ENCODE peak calls at places on chromosomes 12 and 14, in four cellular contexts. Y, O, A and I are unnamed samples.
A peak's percentile ranks its signal among the peaks of the same experiment; 100 is the strongest.

GRCh38 chr14:32403688-32404087 is 74.6 kb downstream of the AKAP6 start:
- DNase-seq in Y (no peak), O (peak; percentile 45), A (peak; percentile 55), I (no peak)

GRCh38 chr14:85519661-85520305 is 10.2 kb upstream of the FLRT2 start:
- DNase-seq in Y (no peak), O (no peak), A (no peak), I (no peak)

GRCh38 chr12:75350413-75350812 is 15.9 kb downstream of the GLIPR1L1 start:
- DNase-seq in Y (no peak), O (no peak), A (no peak), I (no peak)

GRCh38 chr12:125509195-125509594 is 444.0 kb downstream of the AACS start:
- DNase-seq in Y (no peak), O (no peak), A (no peak), I (no peak)

GRCh38 chr12:115312901-115313300 is 628.9 kb upstream of the TBX3 start:
- DNase-seq in Y (no peak), O (peak; percentile 39), A (no peak), I (no peak)

GRCh38 chr14:55721353-55721752 is 141.3 kb downstream of the KTN1 start:
- DNase-seq in Y (peak; percentile 81), O (peak; percentile 93), A (peak; percentile 80), I (no peak)

GRCh38 chr14:52076334-52076733 is 7.5 kb upstream of the NID2 start:
- DNase-seq in Y (no peak), O (peak; percentile 93), A (peak; percentile 93), I (no peak)

GRCh38 chr14:99602054-99602787 is 1.8 kb downstream of the CCDC85C start:
- DNase-seq in Y (no peak), O (peak; percentile 47), A (peak; percentile 45), I (no peak)

GRCh38 chr12:51000245-51000644 is 25.9 kb downstream of the SLC11A2 start:
- DNase-seq in Y (no peak), O (peak; percentile 66), A (peak; percentile 72), I (no peak)

GRCh38 chr14:65476290-65476941 is 63.9 kb downstream of the FUT8 start:
- DNase-seq in Y (no peak), O (no peak), A (no peak), I (no peak)

GRCh38 chr12:82314406-82314892 is 43.7 kb downstream of the CCDC59 start:
- DNase-seq in Y (peak; percentile 78), O (peak; percentile 36), A (no peak), I (no peak)

GRCh38 chr12:42421844-42422779 is 96.1 kb downstream of the PPHLN1 start:
- DNase-seq in Y (no peak), O (peak; percentile 18), A (peak; percentile 70), I (no peak)

GRCh38 chr14:51680031-51680430 is 28.3 kb downstream of the FRMD6 start:
- DNase-seq in Y (peak; percentile 77), O (no peak), A (no peak), I (no peak)

GRCh38 chr14:21734457-21735074 is 60.9 kb upstream of the OR4E1 start:
- DNase-seq in Y (peak; percentile 45), O (peak; percentile 81), A (peak; percentile 43), I (peak; percentile 70)

GRCh38 chr12:76156314-76156713 is 71.8 kb upstream of the NAP1L1 start:
- DNase-seq in Y (no peak), O (no peak), A (no peak), I (no peak)

GRCh38 chr14:24481622-24482324 is 26.3 kb downstream of the CMA1 start:
- DNase-seq in Y (peak; percentile 88), O (peak; percentile 46), A (peak; percentile 53), I (peak; percentile 32)

GRCh38 chr12:68175566-68176033 is 16.1 kb upstream of the IFNG start:
- DNase-seq in Y (peak; percentile 39), O (no peak), A (no peak), I (peak; percentile 88)

GRCh38 chr12:19388131-19388549 is 51.2 kb upstream of the AEBP2 start:
- DNase-seq in Y (no peak), O (no peak), A (peak; percentile 23), I (no peak)

GRCh38 chr14:69715725-69716482 is 51.0 kb upstream of the SRSF5 start:
- DNase-seq in Y (no peak), O (no peak), A (peak; percentile 76), I (no peak)

GRCh38 chr12:18580286-18580685 is 157.5 kb downstream of the PLCZ1 start:
- DNase-seq in Y (no peak), O (no peak), A (peak; percentile 23), I (no peak)

GRCh38 chr12:94597268-94597667 is 53.1 kb downstream of the TMCC3 start:
- DNase-seq in Y (no peak), O (peak; percentile 73), A (no peak), I (no peak)

GRCh38 chr12:175250-175649 is 38.7 kb downstream of the SLC6A12 start:
- DNase-seq in Y (no peak), O (no peak), A (peak; percentile 19), I (no peak)

DNA sequence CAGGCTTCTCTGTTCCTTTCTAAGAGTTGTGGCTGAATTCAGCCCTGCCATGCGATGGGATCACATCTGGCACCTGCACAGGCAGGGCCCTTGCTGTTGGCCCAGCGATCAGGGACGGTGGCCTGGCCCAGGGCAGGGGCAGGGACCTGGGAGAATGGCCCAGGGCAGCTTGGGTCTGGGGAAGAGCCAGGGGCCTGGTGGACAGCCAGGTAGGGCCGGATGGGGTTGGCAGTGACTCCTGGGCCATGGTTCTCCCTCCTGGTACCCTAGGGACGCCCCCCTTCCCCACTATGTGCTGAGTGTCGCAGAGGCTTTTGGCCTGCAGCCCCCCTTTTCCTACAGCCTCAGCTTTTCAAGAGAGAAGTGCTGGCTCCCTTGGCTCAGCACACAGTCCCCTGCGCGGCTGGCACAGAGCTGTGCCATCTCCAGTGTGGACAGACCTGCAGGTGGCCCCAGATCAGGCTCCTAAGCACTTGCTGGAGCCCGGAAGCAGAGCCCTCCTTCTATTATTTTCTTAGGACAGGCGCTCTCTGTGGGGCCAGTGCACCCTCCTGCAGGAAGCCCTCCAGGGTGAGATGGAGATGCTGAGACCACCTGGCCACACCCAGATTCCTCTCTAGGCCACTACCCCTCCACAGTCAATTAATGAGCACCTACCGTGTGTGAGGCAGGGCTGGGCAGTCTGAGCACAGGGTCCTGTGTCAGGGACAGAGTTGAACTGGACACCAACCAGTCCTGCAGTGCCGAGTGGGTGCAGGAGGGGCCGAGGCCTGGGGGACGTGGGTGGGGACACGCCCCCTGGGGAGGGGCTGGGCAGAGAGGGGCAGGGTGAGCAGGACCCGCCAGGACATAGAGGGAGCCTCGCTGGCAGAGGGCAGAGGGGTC is 267.6 kb downstream of the ADGRD1 start:
- DNase-seq in Y (no peak), O (no peak), A (no peak), I (no peak)
- H3K4me2 ChIP-seq in Y (no peak overlapping the region), O (no peak overlapping the region), A (no peak overlapping the region), I (no peak overlapping the region)

DNA sequence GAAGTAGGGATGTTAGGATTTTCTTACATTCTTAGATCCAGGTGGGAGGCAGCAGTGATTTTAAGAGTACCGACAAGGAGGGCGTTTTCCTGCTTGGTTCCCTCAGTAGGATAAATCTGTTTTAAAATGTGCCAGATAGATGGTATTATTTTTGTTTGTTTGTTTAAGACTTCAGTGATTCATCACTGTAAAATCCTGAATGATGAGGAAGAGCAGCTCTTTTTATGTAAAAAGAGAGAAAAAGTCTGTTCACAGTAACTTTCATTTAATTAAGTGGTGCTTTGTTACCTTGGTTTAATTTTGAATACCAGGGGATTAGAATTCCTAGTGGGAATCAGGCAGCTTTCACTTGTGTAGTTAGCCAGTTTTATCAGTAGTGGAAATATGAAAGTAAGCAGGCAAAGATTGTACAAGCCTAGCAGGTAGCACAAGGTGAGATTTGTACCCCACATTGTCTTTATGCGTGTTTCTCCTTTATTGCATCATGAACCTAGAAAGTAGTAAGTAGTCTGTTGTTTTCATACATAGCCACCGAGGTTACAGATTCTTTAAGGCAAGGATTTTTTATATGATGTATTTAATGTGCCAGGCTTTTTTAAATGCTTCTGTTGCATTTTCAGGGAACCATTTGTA is 349.6 kb downstream of the CCDC91 start:
- DNase-seq in Y (no peak), O (peak; percentile 57), A (peak; percentile 4), I (no peak)
- H3K4me2 ChIP-seq in Y (no peak overlapping the region), O (peak overlapping the region; percentile 46), A (no peak overlapping the region), I (no peak overlapping the region)

GRCh38 chr12:124391340-124392261 is 96.7 kb downstream of the RFLNA start:
- DNase-seq in Y (no peak), O (peak; percentile 80), A (peak; percentile 86), I (peak; percentile 75)
- H3K4me2 ChIP-seq in Y (no peak overlapping the region), O (peak overlapping the region; percentile 77), A (peak overlapping the region; percentile 54), I (peak overlapping the region; percentile 72)

GRCh38 chr12:96236221-96236822 is 42.1 kb downstream of the ELK3 start:
- DNase-seq in Y (no peak), O (no peak), A (peak; percentile 84), I (no peak)

GRCh38 chr12:96234591-96235496 is 40.7 kb downstream of the ELK3 start:
- DNase-seq in Y (no peak), O (no peak), A (no peak), I (no peak)

GRCh38 chr12:96233941-96234461 is 39.8 kb downstream of the ELK3 start:
- DNase-seq in Y (no peak), O (no peak), A (peak; percentile 99), I (no peak)

GRCh38 chr12:96237035-96237434 is 42.9 kb downstream of the ELK3 start:
- DNase-seq in Y (no peak), O (no peak), A (peak; percentile 63), I (no peak)

GRCh38 chr12:96235497-96235826 is 41.3 kb downstream of the ELK3 start:
- DNase-seq in Y (peak; percentile 48), O (no peak), A (no peak), I (no peak)
- H3K4me2 ChIP-seq in Y (no peak overlapping the region), O (no peak overlapping the region), A (no peak overlapping the region), I (no peak overlapping the region)